ENCODE peak calls at places on chromosomes 2 and 18, in six cellular contexts. One of them, this sample, is unnamed.

GRCh38 chr2:41947701-41948396 is 100.0 kb upstream of the PKDCC start:
- DNase-seq in GDM1: no peak
- DNase-seq in ACHN: no peak
- DNase-seq in NCI-H1694 treated with DMSO at 0.1 percent for 48 hours: no peak
- DNase-seq in GM13977: no peak
- DNase-seq in mesendoderm: peak
- DNase-seq in this sample: peak

GRCh38 chr2:97969466-97970067 is 26.2 kb downstream of the TMEM131 start:
- DNase-seq in GDM1: no peak
- DNase-seq in ACHN: no peak
- DNase-seq in NCI-H1694 treated with DMSO at 0.1 percent for 48 hours: no peak
- DNase-seq in GM13977: no peak
- DNase-seq in mesendoderm: no peak
- DNase-seq in this sample: no peak

GRCh38 chr2:238155051-238155760 is 3.6 kb upstream of the ERFE start:
- DNase-seq in GDM1: no peak
- DNase-seq in ACHN: peak
- DNase-seq in NCI-H1694 treated with DMSO at 0.1 percent for 48 hours: no peak
- DNase-seq in GM13977: no peak
- DNase-seq in mesendoderm: peak
- DNase-seq in this sample: no peak

GRCh38 chr2:42438685-42439084 is 55.1 kb downstream of the KCNG3 start:
- DNase-seq in GDM1: no peak
- DNase-seq in ACHN: no peak
- DNase-seq in NCI-H1694 treated with DMSO at 0.1 percent for 48 hours: peak
- DNase-seq in GM13977: no peak
- DNase-seq in mesendoderm: no peak
- DNase-seq in this sample: no peak

GRCh38 chr18:79953921-79954651 is 2.6 kb upstream of the SLC66A2 start:
- DNase-seq in GDM1: no peak
- DNase-seq in ACHN: no peak
- DNase-seq in NCI-H1694 treated with DMSO at 0.1 percent for 48 hours: no peak
- DNase-seq in GM13977: no peak
- DNase-seq in mesendoderm: no peak
- DNase-seq in this sample: no peak

GRCh38 chr2:240931319-240931949 is 25.3 kb downstream of the CROCC2 start:
- DNase-seq in GDM1: no peak
- DNase-seq in ACHN: no peak
- DNase-seq in NCI-H1694 treated with DMSO at 0.1 percent for 48 hours: no peak
- DNase-seq in GM13977: no peak
- DNase-seq in mesendoderm: no peak
- DNase-seq in this sample: no peak

GRCh38 chr2:236644067-236644466 is 74.4 kb downstream of the ACKR3 start:
- DNase-seq in GDM1: no peak
- DNase-seq in ACHN: no peak
- DNase-seq in NCI-H1694 treated with DMSO at 0.1 percent for 48 hours: no peak
- DNase-seq in GM13977: no peak
- DNase-seq in mesendoderm: no peak
- DNase-seq in this sample: no peak

GRCh38 chr2:37627715-37628114 is 43.7 kb downstream of the CDC42EP3 start:
- DNase-seq in GDM1: no peak
- DNase-seq in ACHN: no peak
- DNase-seq in NCI-H1694 treated with DMSO at 0.1 percent for 48 hours: no peak
- DNase-seq in GM13977: no peak
- DNase-seq in mesendoderm: peak
- DNase-seq in this sample: no peak

This sample was measured in GM23338.